ENCODE peak calls at places on chromosomes 11 and 22, in eight cellular contexts. One of them, this sample, is unnamed.

GRCh38 chr11:74577624-74578396 is 14.6 kb upstream of the POLD3 start:
- DNase-seq in fibroblast of pulmonary artery: no peak
- DNase-seq in stimulated activated naive CD4-positive, alpha-beta T cell treated with Interleukin-2 at 50 U/mL for 16 hours: no peak
- DNase-seq in activated T-helper 1 cell treated with anti-CD3 and anti-CD28 coated beads, Interleukin-12 subunit alpha, Interleukin-12 subunit beta, Interleukin-2, Interleukin-4 antibody, amounts not matched to agents 30 ng/mL and 10 ng/mL and 1 ng/mL, durations not matched to agents 14 hours and 24 hours and 36 hours: no peak
- DNase-seq in stimulated activated CD4-positive, alpha-beta T cell treated with anti-CD3 and anti-CD28 coated beads, Interleukin-1b, Interleukin-23, amount 100 ng/mL, for 24 hours: no peak
- DNase-seq in COR-L47: peak
- DNase-seq in stimulated activated CD8-positive, alpha-beta memory T cell treated with anti-CD3 and anti-CD28 coated beads, Interleukin-15, amount 100 ng/mL, for 4 hours: no peak
- DNase-seq in kidney: no peak
- DNase-seq in this sample: no peak

GRCh38 chr11:110759972-110760381 is 47.7 kb upstream of the ARHGAP20 start:
- DNase-seq in COR-L47: no peak
- DNase-seq in stimulated activated naive CD4-positive, alpha-beta T cell treated with Interleukin-2 at 50 U/mL for 16 hours: no peak
- DNase-seq in stimulated activated CD4-positive, alpha-beta T cell treated with anti-CD3 and anti-CD28 coated beads, Interleukin-1b, Interleukin-23, amount 100 ng/mL, for 24 hours: no peak
- DNase-seq in activated T-helper 1 cell treated with anti-CD3 and anti-CD28 coated beads, Interleukin-12 subunit alpha, Interleukin-12 subunit beta, Interleukin-2, Interleukin-4 antibody, amounts not matched to agents 30 ng/mL and 10 ng/mL and 1 ng/mL, durations not matched to agents 14 hours and 24 hours and 36 hours: no peak
- DNase-seq in fibroblast of pulmonary artery: peak
- DNase-seq in kidney: no peak
- DNase-seq in stimulated activated CD8-positive, alpha-beta memory T cell treated with anti-CD3 and anti-CD28 coated beads, Interleukin-15, amount 100 ng/mL, for 4 hours: no peak
- DNase-seq in this sample: no peak

GRCh38 chr22:22520667-22521602 is 865 bp upstream of the ZNF280A start:
- DNase-seq in fibroblast of pulmonary artery: peak
- DNase-seq in stimulated activated CD4-positive, alpha-beta T cell treated with anti-CD3 and anti-CD28 coated beads, Interleukin-1b, Interleukin-23, amount 100 ng/mL, for 24 hours: no peak
- DNase-seq in kidney: no peak
- DNase-seq in activated T-helper 1 cell treated with anti-CD3 and anti-CD28 coated beads, Interleukin-12 subunit alpha, Interleukin-12 subunit beta, Interleukin-2, Interleukin-4 antibody, amounts not matched to agents 30 ng/mL and 10 ng/mL and 1 ng/mL, durations not matched to agents 14 hours and 24 hours and 36 hours: no peak
- DNase-seq in stimulated activated CD8-positive, alpha-beta memory T cell treated with anti-CD3 and anti-CD28 coated beads, Interleukin-15, amount 100 ng/mL, for 4 hours: no peak
- DNase-seq in stimulated activated naive CD4-positive, alpha-beta T cell treated with Interleukin-2 at 50 U/mL for 16 hours: no peak
- DNase-seq in COR-L47: no peak
- DNase-seq in this sample: no peak

GRCh38 chr11:19345519-19345847 is 104.7 kb upstream of the E2F8 start:
- DNase-seq in stimulated activated naive CD4-positive, alpha-beta T cell treated with Interleukin-2 at 50 U/mL for 16 hours: no peak
- DNase-seq in fibroblast of pulmonary artery: peak
- DNase-seq in stimulated activated CD8-positive, alpha-beta memory T cell treated with anti-CD3 and anti-CD28 coated beads, Interleukin-15, amount 100 ng/mL, for 4 hours: no peak
- DNase-seq in COR-L47: peak
- DNase-seq in kidney: peak
- DNase-seq in activated T-helper 1 cell treated with anti-CD3 and anti-CD28 coated beads, Interleukin-12 subunit alpha, Interleukin-12 subunit beta, Interleukin-2, Interleukin-4 antibody, amounts not matched to agents 30 ng/mL and 10 ng/mL and 1 ng/mL, durations not matched to agents 14 hours and 24 hours and 36 hours: no peak
- DNase-seq in stimulated activated CD4-positive, alpha-beta T cell treated with anti-CD3 and anti-CD28 coated beads, Interleukin-1b, Interleukin-23, amount 100 ng/mL, for 24 hours: no peak
- DNase-seq in this sample: no peak

GRCh38 chr11:134126197-134126822 is 57.4 kb downstream of the JAM3 start:
- DNase-seq in stimulated activated naive CD4-positive, alpha-beta T cell treated with Interleukin-2 at 50 U/mL for 16 hours: no peak
- DNase-seq in fibroblast of pulmonary artery: peak
- DNase-seq in COR-L47: no peak
- DNase-seq in kidney: no peak
- DNase-seq in activated T-helper 1 cell treated with anti-CD3 and anti-CD28 coated beads, Interleukin-12 subunit alpha, Interleukin-12 subunit beta, Interleukin-2, Interleukin-4 antibody, amounts not matched to agents 30 ng/mL and 10 ng/mL and 1 ng/mL, durations not matched to agents 14 hours and 24 hours and 36 hours: no peak
- DNase-seq in stimulated activated CD4-positive, alpha-beta T cell treated with anti-CD3 and anti-CD28 coated beads, Interleukin-1b, Interleukin-23, amount 100 ng/mL, for 24 hours: no peak
- DNase-seq in stimulated activated CD8-positive, alpha-beta memory T cell treated with anti-CD3 and anti-CD28 coated beads, Interleukin-15, amount 100 ng/mL, for 4 hours: no peak
- DNase-seq in this sample: no peak

GRCh38 chr11:28860898-28861297 is 752.7 kb downstream of the METTL15 start:
- DNase-seq in stimulated activated naive CD4-positive, alpha-beta T cell treated with Interleukin-2 at 50 U/mL for 16 hours: no peak
- DNase-seq in stimulated activated CD8-positive, alpha-beta memory T cell treated with anti-CD3 and anti-CD28 coated beads, Interleukin-15, amount 100 ng/mL, for 4 hours: no peak
- DNase-seq in COR-L47: no peak
- DNase-seq in stimulated activated CD4-positive, alpha-beta T cell treated with anti-CD3 and anti-CD28 coated beads, Interleukin-1b, Interleukin-23, amount 100 ng/mL, for 24 hours: no peak
- DNase-seq in activated T-helper 1 cell treated with anti-CD3 and anti-CD28 coated beads, Interleukin-12 subunit alpha, Interleukin-12 subunit beta, Interleukin-2, Interleukin-4 antibody, amounts not matched to agents 30 ng/mL and 10 ng/mL and 1 ng/mL, durations not matched to agents 14 hours and 24 hours and 36 hours: no peak
- DNase-seq in kidney: no peak
- DNase-seq in fibroblast of pulmonary artery: peak
- DNase-seq in this sample: no peak

GRCh38 chr11:93945596-93945995 is 75.6 kb upstream of the HEPHL1 start:
- DNase-seq in COR-L47: no peak
- DNase-seq in stimulated activated CD8-positive, alpha-beta memory T cell treated with anti-CD3 and anti-CD28 coated beads, Interleukin-15, amount 100 ng/mL, for 4 hours: no peak
- DNase-seq in activated T-helper 1 cell treated with anti-CD3 and anti-CD28 coated beads, Interleukin-12 subunit alpha, Interleukin-12 subunit beta, Interleukin-2, Interleukin-4 antibody, amounts not matched to agents 30 ng/mL and 10 ng/mL and 1 ng/mL, durations not matched to agents 14 hours and 24 hours and 36 hours: no peak
- DNase-seq in stimulated activated naive CD4-positive, alpha-beta T cell treated with Interleukin-2 at 50 U/mL for 16 hours: no peak
- DNase-seq in stimulated activated CD4-positive, alpha-beta T cell treated with anti-CD3 and anti-CD28 coated beads, Interleukin-1b, Interleukin-23, amount 100 ng/mL, for 24 hours: no peak
- DNase-seq in kidney: no peak
- DNase-seq in fibroblast of pulmonary artery: no peak
- DNase-seq in this sample: no peak

GRCh38 chr22:39073941-39074340 is 3.1 kb upstream of the APOBEC3G start:
- DNase-seq in stimulated activated naive CD4-positive, alpha-beta T cell treated with Interleukin-2 at 50 U/mL for 16 hours: no peak
- DNase-seq in COR-L47: no peak
- DNase-seq in fibroblast of pulmonary artery: no peak
- DNase-seq in stimulated activated CD8-positive, alpha-beta memory T cell treated with anti-CD3 and anti-CD28 coated beads, Interleukin-15, amount 100 ng/mL, for 4 hours: no peak
- DNase-seq in kidney: no peak
- DNase-seq in activated T-helper 1 cell treated with anti-CD3 and anti-CD28 coated beads, Interleukin-12 subunit alpha, Interleukin-12 subunit beta, Interleukin-2, Interleukin-4 antibody, amounts not matched to agents 30 ng/mL and 10 ng/mL and 1 ng/mL, durations not matched to agents 14 hours and 24 hours and 36 hours: no peak
- DNase-seq in stimulated activated CD4-positive, alpha-beta T cell treated with anti-CD3 and anti-CD28 coated beads, Interleukin-1b, Interleukin-23, amount 100 ng/mL, for 24 hours: no peak
- DNase-seq in this sample: no peak

GRCh38 chr11:128367573-128367972 is 219.8 kb downstream of the ETS1 start:
- DNase-seq in stimulated activated naive CD4-positive, alpha-beta T cell treated with Interleukin-2 at 50 U/mL for 16 hours: peak
- DNase-seq in stimulated activated CD8-positive, alpha-beta memory T cell treated with anti-CD3 and anti-CD28 coated beads, Interleukin-15, amount 100 ng/mL, for 4 hours: no peak
- DNase-seq in activated T-helper 1 cell treated with anti-CD3 and anti-CD28 coated beads, Interleukin-12 subunit alpha, Interleukin-12 subunit beta, Interleukin-2, Interleukin-4 antibody, amounts not matched to agents 30 ng/mL and 10 ng/mL and 1 ng/mL, durations not matched to agents 14 hours and 24 hours and 36 hours: no peak
- DNase-seq in stimulated activated CD4-positive, alpha-beta T cell treated with anti-CD3 and anti-CD28 coated beads, Interleukin-1b, Interleukin-23, amount 100 ng/mL, for 24 hours: no peak
- DNase-seq in COR-L47: no peak
- DNase-seq in fibroblast of pulmonary artery: no peak
- DNase-seq in kidney: peak
- DNase-seq in this sample: no peak

GRCh38 chr22:19799322-19800190 is 39.0 kb downstream of the TBX1 start:
- DNase-seq in fibroblast of pulmonary artery: peak
- DNase-seq in stimulated activated CD8-positive, alpha-beta memory T cell treated with anti-CD3 and anti-CD28 coated beads, Interleukin-15, amount 100 ng/mL, for 4 hours: no peak
- DNase-seq in stimulated activated naive CD4-positive, alpha-beta T cell treated with Interleukin-2 at 50 U/mL for 16 hours: no peak
- DNase-seq in COR-L47: no peak
- DNase-seq in stimulated activated CD4-positive, alpha-beta T cell treated with anti-CD3 and anti-CD28 coated beads, Interleukin-1b, Interleukin-23, amount 100 ng/mL, for 24 hours: no peak
- DNase-seq in activated T-helper 1 cell treated with anti-CD3 and anti-CD28 coated beads, Interleukin-12 subunit alpha, Interleukin-12 subunit beta, Interleukin-2, Interleukin-4 antibody, amounts not matched to agents 30 ng/mL and 10 ng/mL and 1 ng/mL, durations not matched to agents 14 hours and 24 hours and 36 hours: no peak
- DNase-seq in kidney: peak
- DNase-seq in this sample: no peak

GRCh38 chr11:16418698-16419097 is 62.4 kb upstream of the SOX6 start:
- DNase-seq in stimulated activated CD4-positive, alpha-beta T cell treated with anti-CD3 and anti-CD28 coated beads, Interleukin-1b, Interleukin-23, amount 100 ng/mL, for 24 hours: no peak
- DNase-seq in fibroblast of pulmonary artery: no peak
- DNase-seq in activated T-helper 1 cell treated with anti-CD3 and anti-CD28 coated beads, Interleukin-12 subunit alpha, Interleukin-12 subunit beta, Interleukin-2, Interleukin-4 antibody, amounts not matched to agents 30 ng/mL and 10 ng/mL and 1 ng/mL, durations not matched to agents 14 hours and 24 hours and 36 hours: no peak
- DNase-seq in stimulated activated naive CD4-positive, alpha-beta T cell treated with Interleukin-2 at 50 U/mL for 16 hours: no peak
- DNase-seq in stimulated activated CD8-positive, alpha-beta memory T cell treated with anti-CD3 and anti-CD28 coated beads, Interleukin-15, amount 100 ng/mL, for 4 hours: no peak
- DNase-seq in COR-L47: no peak
- DNase-seq in kidney: no peak
- DNase-seq in this sample: peak

GRCh38 chr11:8811571-8811970 is 99.4 kb upstream of the AKIP1 start:
- DNase-seq in kidney: no peak
- DNase-seq in stimulated activated naive CD4-positive, alpha-beta T cell treated with Interleukin-2 at 50 U/mL for 16 hours: no peak
- DNase-seq in stimulated activated CD4-positive, alpha-beta T cell treated with anti-CD3 and anti-CD28 coated beads, Interleukin-1b, Interleukin-23, amount 100 ng/mL, for 24 hours: no peak
- DNase-seq in COR-L47: no peak
- DNase-seq in fibroblast of pulmonary artery: no peak
- DNase-seq in stimulated activated CD8-positive, alpha-beta memory T cell treated with anti-CD3 and anti-CD28 coated beads, Interleukin-15, amount 100 ng/mL, for 4 hours: no peak
- DNase-seq in activated T-helper 1 cell treated with anti-CD3 and anti-CD28 coated beads, Interleukin-12 subunit alpha, Interleukin-12 subunit beta, Interleukin-2, Interleukin-4 antibody, amounts not matched to agents 30 ng/mL and 10 ng/mL and 1 ng/mL, durations not matched to agents 14 hours and 24 hours and 36 hours: no peak
- DNase-seq in this sample: no peak

GRCh38 chr11:82234256-82234655 is 499.4 kb downstream of the FAM181B start:
- DNase-seq in stimulated activated CD4-positive, alpha-beta T cell treated with anti-CD3 and anti-CD28 coated beads, Interleukin-1b, Interleukin-23, amount 100 ng/mL, for 24 hours: no peak
- DNase-seq in stimulated activated naive CD4-positive, alpha-beta T cell treated with Interleukin-2 at 50 U/mL for 16 hours: no peak
- DNase-seq in fibroblast of pulmonary artery: no peak
- DNase-seq in stimulated activated CD8-positive, alpha-beta memory T cell treated with anti-CD3 and anti-CD28 coated beads, Interleukin-15, amount 100 ng/mL, for 4 hours: no peak
- DNase-seq in COR-L47: no peak
- DNase-seq in kidney: no peak
- DNase-seq in activated T-helper 1 cell treated with anti-CD3 and anti-CD28 coated beads, Interleukin-12 subunit alpha, Interleukin-12 subunit beta, Interleukin-2, Interleukin-4 antibody, amounts not matched to agents 30 ng/mL and 10 ng/mL and 1 ng/mL, durations not matched to agents 14 hours and 24 hours and 36 hours: no peak
- DNase-seq in this sample: no peak

GRCh38 chr11:126337472-126338241 is 17.8 kb upstream of the ST3GAL4 start:
- DNase-seq in kidney: no peak
- DNase-seq in activated T-helper 1 cell treated with anti-CD3 and anti-CD28 coated beads, Interleukin-12 subunit alpha, Interleukin-12 subunit beta, Interleukin-2, Interleukin-4 antibody, amounts not matched to agents 30 ng/mL and 10 ng/mL and 1 ng/mL, durations not matched to agents 14 hours and 24 hours and 36 hours: no peak
- DNase-seq in stimulated activated CD4-positive, alpha-beta T cell treated with anti-CD3 and anti-CD28 coated beads, Interleukin-1b, Interleukin-23, amount 100 ng/mL, for 24 hours: no peak
- DNase-seq in COR-L47: no peak
- DNase-seq in fibroblast of pulmonary artery: no peak
- DNase-seq in stimulated activated CD8-positive, alpha-beta memory T cell treated with anti-CD3 and anti-CD28 coated beads, Interleukin-15, amount 100 ng/mL, for 4 hours: no peak
- DNase-seq in stimulated activated naive CD4-positive, alpha-beta T cell treated with Interleukin-2 at 50 U/mL for 16 hours: no peak
- DNase-seq in this sample: no peak